ENCODE peak calls at places on chromosome X, in seven cellular contexts. N is NCI-H524, F is NCI-H1092 treated with DMSO at 0.1 percent for 48 hours, K is T-helper 2 cell, I is NCI-H1105, Z is AG04450, R is substantia nigra. T is an unnamed sample.

GRCh38 chrX:68929332-68930150 is 100.7 kb downstream of the EFNB1 start:
- DNase-seq in N (no peak), Z (peak; percentile 33), K (no peak), I (no peak), F (no peak), R (no peak), T (no peak)

GRCh38 chrX:54029543-54030143 is 14.6 kb downstream of the PHF8 start:
- DNase-seq in I (peak; percentile 87), N (no peak), F (peak; percentile 52), Z (no peak), R (no peak), K (no peak), T (no peak)

GRCh38 chrX:21940356-21940829 is at the start of gene SMS:
- DNase-seq in N (peak; percentile 74), Z (peak; percentile 26), R (peak; percentile 41), F (peak; percentile 80), I (peak; percentile 68), K (peak; percentile 42), T (no peak)

GRCh38 chrX:81003491-81004185 is 194.0 kb upstream of the BRWD3 start:
- DNase-seq in R (no peak), I (no peak), Z (no peak), N (no peak), K (no peak), F (no peak), T (no peak)

GRCh38 chrX:108456971-108457477 is 17.4 kb downstream of the COL4A5 start:
- DNase-seq in F (no peak), I (no peak), Z (no peak), K (no peak), R (no peak), N (no peak), T (no peak)

GRCh38 chrX:30489323-30489722 is 88.2 kb downstream of the TASL start:
- DNase-seq in F (peak; percentile 51), K (no peak), I (no peak), R (no peak), N (peak; percentile 41), Z (no peak), T (no peak)

GRCh38 chrX:17552251-17552650 is 177.3 kb downstream of the NHS start:
- DNase-seq in R (no peak), I (no peak), N (no peak), Z (no peak), F (no peak), K (no peak), T (no peak)

GRCh38 chrX:153735274-153735673 is 10.6 kb downstream of the ABCD1 start:
- DNase-seq in N (no peak), I (no peak), F (no peak), Z (no peak), R (no peak), K (no peak), T (no peak)

T was measured in AG04449.